ENCODE peak calls at places on chromosome 1, in ten cellular contexts. One of them, this sample, is unnamed.

GRCh38 chr1:8120693-8121260 is 94.7 kb upstream of the ERRFI1 start:
- DNase-seq in SK-N-SH: no peak
- DNase-seq in K562: no peak
- DNase-seq in GM12878: peak
- DNase-seq in suprapubic skin: no peak
- DNase-seq in HepG2: peak
- DNase-seq in sigmoid colon: no peak
- DNase-seq in esophagus muscularis mucosa: no peak
- DNase-seq in transverse colon: no peak
- DNase-seq in H1: no peak
- DNase-seq in this sample: peak

GRCh38 chr1:166848193-166848592 is 8.9 kb downstream of the POGK start:
- DNase-seq in suprapubic skin: no peak
- DNase-seq in esophagus muscularis mucosa: no peak
- DNase-seq in transverse colon: no peak
- DNase-seq in H1: no peak
- DNase-seq in sigmoid colon: no peak
- DNase-seq in K562: no peak
- DNase-seq in GM12878: no peak
- DNase-seq in HepG2: no peak
- DNase-seq in SK-N-SH: no peak
- DNase-seq in this sample: no peak

GRCh38 chr1:244057474-244058385 is 6.6 kb downstream of the ZBTB18 start:
- DNase-seq in transverse colon: no peak
- DNase-seq in SK-N-SH: no peak
- DNase-seq in GM12878: no peak
- DNase-seq in esophagus muscularis mucosa: no peak
- DNase-seq in sigmoid colon: no peak
- DNase-seq in H1: no peak
- DNase-seq in HepG2: no peak
- DNase-seq in suprapubic skin: no peak
- DNase-seq in K562: no peak
- DNase-seq in this sample: no peak

GRCh38 chr1:12294076-12294475 is 64.2 kb downstream of the VPS13D start:
- DNase-seq in esophagus muscularis mucosa: no peak
- DNase-seq in HepG2: no peak
- DNase-seq in sigmoid colon: no peak
- DNase-seq in transverse colon: no peak
- DNase-seq in K562: no peak
- DNase-seq in suprapubic skin: no peak
- DNase-seq in GM12878: no peak
- DNase-seq in SK-N-SH: no peak
- DNase-seq in H1: no peak
- DNase-seq in this sample: no peak

GRCh38 chr1:205335692-205336091 is 14.1 kb upstream of the NUAK2 start:
- DNase-seq in SK-N-SH: peak
- DNase-seq in transverse colon: peak
- DNase-seq in sigmoid colon: peak
- DNase-seq in K562: peak
- DNase-seq in H1: peak
- DNase-seq in esophagus muscularis mucosa: no peak
- DNase-seq in suprapubic skin: no peak
- DNase-seq in GM12878: no peak
- DNase-seq in HepG2: peak
- DNase-seq in this sample: peak

GRCh38 chr1:247440001-247440620 is 17.8 kb downstream of the OR2B11 start:
- DNase-seq in K562: no peak
- DNase-seq in SK-N-SH: no peak
- DNase-seq in HepG2: no peak
- DNase-seq in H1: no peak
- DNase-seq in GM12878: peak
- DNase-seq in suprapubic skin: no peak
- DNase-seq in transverse colon: no peak
- DNase-seq in esophagus muscularis mucosa: no peak
- DNase-seq in sigmoid colon: no peak
- DNase-seq in this sample: no peak

GRCh38 chr1:230205719-230206198 is 138.7 kb downstream of the GALNT2 start:
- DNase-seq in K562: peak
- DNase-seq in suprapubic skin: no peak
- DNase-seq in sigmoid colon: no peak
- DNase-seq in H1: no peak
- DNase-seq in transverse colon: no peak
- DNase-seq in HepG2: no peak
- DNase-seq in GM12878: no peak
- DNase-seq in esophagus muscularis mucosa: peak
- DNase-seq in SK-N-SH: no peak
- DNase-seq in this sample: peak

GRCh38 chr1:66048011-66048410 is 255.3 kb downstream of the PDE4B start:
- DNase-seq in transverse colon: no peak
- DNase-seq in HepG2: no peak
- DNase-seq in SK-N-SH: no peak
- DNase-seq in K562: no peak
- DNase-seq in GM12878: no peak
- DNase-seq in H1: no peak
- DNase-seq in suprapubic skin: no peak
- DNase-seq in esophagus muscularis mucosa: no peak
- DNase-seq in sigmoid colon: no peak
- DNase-seq in this sample: no peak

GRCh38 chr1:12282142-12282541 is 52.3 kb downstream of the VPS13D start:
- DNase-seq in K562: no peak
- DNase-seq in HepG2: no peak
- DNase-seq in transverse colon: no peak
- DNase-seq in GM12878: no peak
- DNase-seq in H1: no peak
- DNase-seq in suprapubic skin: no peak
- DNase-seq in SK-N-SH: no peak
- DNase-seq in sigmoid colon: no peak
- DNase-seq in esophagus muscularis mucosa: no peak
- DNase-seq in this sample: no peak

GRCh38 chr1:77825356-77825709 is 45.9 kb downstream of the MIGA1 start:
- DNase-seq in HepG2: peak
- DNase-seq in sigmoid colon: no peak
- DNase-seq in esophagus muscularis mucosa: no peak
- DNase-seq in K562: no peak
- DNase-seq in suprapubic skin: no peak
- DNase-seq in transverse colon: peak
- DNase-seq in SK-N-SH: no peak
- DNase-seq in H1: no peak
- DNase-seq in GM12878: peak
- DNase-seq in this sample: peak

GRCh38 chr1:177629526-177629925 is 340.3 kb downstream of the SEC16B start:
- DNase-seq in sigmoid colon: no peak
- DNase-seq in H1: no peak
- DNase-seq in SK-N-SH: no peak
- DNase-seq in GM12878: no peak
- DNase-seq in HepG2: no peak
- DNase-seq in K562: no peak
- DNase-seq in esophagus muscularis mucosa: no peak
- DNase-seq in suprapubic skin: no peak
- DNase-seq in transverse colon: no peak
- DNase-seq in this sample: no peak

GRCh38 chr1:27179373-27179772 is 24.4 kb upstream of the SLC9A1 start:
- DNase-seq in transverse colon: no peak
- DNase-seq in SK-N-SH: no peak
- DNase-seq in HepG2: no peak
- DNase-seq in H1: no peak
- DNase-seq in GM12878: no peak
- DNase-seq in esophagus muscularis mucosa: no peak
- DNase-seq in suprapubic skin: no peak
- DNase-seq in sigmoid colon: no peak
- DNase-seq in K562: no peak
- DNase-seq in this sample: no peak

GRCh38 chr1:22609291-22609690 is 27.1 kb upstream of the C1QA start:
- DNase-seq in K562: no peak
- DNase-seq in SK-N-SH: no peak
- DNase-seq in GM12878: no peak
- DNase-seq in suprapubic skin: no peak
- DNase-seq in transverse colon: no peak
- DNase-seq in sigmoid colon: no peak
- DNase-seq in H1: no peak
- DNase-seq in esophagus muscularis mucosa: no peak
- DNase-seq in HepG2: no peak
- DNase-seq in this sample: no peak

GRCh38 chr1:214966366-214966765 is 116.2 kb upstream of the KCNK2 start:
- DNase-seq in H1: no peak
- DNase-seq in sigmoid colon: no peak
- DNase-seq in HepG2: no peak
- DNase-seq in K562: no peak
- DNase-seq in suprapubic skin: no peak
- DNase-seq in esophagus muscularis mucosa: no peak
- DNase-seq in SK-N-SH: no peak
- DNase-seq in transverse colon: no peak
- DNase-seq in GM12878: no peak
- DNase-seq in this sample: no peak
- TF ChIP-seq EP300 in H1: no peak
- TF ChIP-seq EP300 in sigmoid colon: no peak
- TF ChIP-seq EP300 in HepG2: no peak
- TF ChIP-seq EP300 in K562: no peak
- TF ChIP-seq EP300 in suprapubic skin: no peak
- TF ChIP-seq EP300 in esophagus muscularis mucosa: no peak
- TF ChIP-seq EP300 in SK-N-SH: no peak
- TF ChIP-seq EP300 in transverse colon: no peak
- TF ChIP-seq EP300 in GM12878: no peak
- TF ChIP-seq EP300 in this sample: no peak

GRCh38 chr1:220700591-220701179 is 10.5 kb downstream of the C1orf115 start:
- DNase-seq in HepG2: no peak
- DNase-seq in esophagus muscularis mucosa: peak
- DNase-seq in H1: no peak
- DNase-seq in transverse colon: no peak
- DNase-seq in GM12878: no peak
- DNase-seq in suprapubic skin: no peak
- DNase-seq in sigmoid colon: no peak
- DNase-seq in SK-N-SH: no peak
- DNase-seq in K562: no peak
- DNase-seq in this sample: no peak
- TF ChIP-seq POLR2AphosphoS5 in HepG2: no peak
- TF ChIP-seq POLR2AphosphoS5 in esophagus muscularis mucosa: no peak
- TF ChIP-seq POLR2AphosphoS5 in H1: no peak
- TF ChIP-seq POLR2AphosphoS5 in transverse colon: no peak
- TF ChIP-seq POLR2AphosphoS5 in GM12878: no peak
- TF ChIP-seq POLR2AphosphoS5 in suprapubic skin: no peak
- TF ChIP-seq POLR2AphosphoS5 in sigmoid colon: no peak
- TF ChIP-seq POLR2AphosphoS5 in SK-N-SH: no peak
- TF ChIP-seq POLR2AphosphoS5 in K562: no peak
- TF ChIP-seq POLR2AphosphoS5 in this sample: no peak

DNA sequence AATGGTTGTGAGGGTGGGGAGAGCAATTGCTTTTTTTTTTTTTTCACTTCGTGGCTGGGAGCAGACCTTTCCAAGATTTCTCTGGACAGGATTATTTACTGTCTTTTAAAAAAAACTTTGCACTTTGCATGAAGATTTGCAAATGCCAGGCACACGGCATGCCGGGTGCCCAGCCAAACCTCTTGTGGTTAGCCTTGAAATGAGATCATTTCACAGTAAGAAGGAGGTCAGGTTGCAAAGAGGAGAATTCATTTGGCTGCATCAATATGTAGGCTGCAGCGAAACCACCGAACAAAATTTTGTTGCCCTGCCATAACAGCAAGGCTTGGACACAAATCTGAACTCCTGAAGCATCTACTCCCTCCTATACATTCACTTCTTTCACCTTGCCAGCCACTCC is 36.5 kb upstream of the KCND3 start:
- DNase-seq in transverse colon: no peak
- DNase-seq in SK-N-SH: no peak
- DNase-seq in suprapubic skin: no peak
- DNase-seq in esophagus muscularis mucosa: no peak
- DNase-seq in GM12878: no peak
- DNase-seq in K562: no peak
- DNase-seq in H1: no peak
- DNase-seq in sigmoid colon: no peak
- DNase-seq in HepG2: no peak
- DNase-seq in this sample: no peak
- TF ChIP-seq CTCF in transverse colon: no peak
- TF ChIP-seq CTCF in SK-N-SH: no peak
- TF ChIP-seq CTCF in suprapubic skin: no peak
- TF ChIP-seq CTCF in esophagus muscularis mucosa: no peak
- TF ChIP-seq CTCF in GM12878: no peak
- TF ChIP-seq CTCF in K562: no peak
- TF ChIP-seq CTCF in H1: no peak
- TF ChIP-seq CTCF in sigmoid colon: no peak
- TF ChIP-seq CTCF in HepG2: no peak
- TF ChIP-seq CTCF in this sample: no peak

GRCh38 chr1:19257178-19257914 is 5.7 kb downstream of the MRTO4 start:
- DNase-seq in sigmoid colon: no peak
- DNase-seq in H1: no peak
- DNase-seq in esophagus muscularis mucosa: no peak
- DNase-seq in HepG2: no peak
- DNase-seq in suprapubic skin: no peak
- DNase-seq in transverse colon: no peak
- DNase-seq in GM12878: no peak
- DNase-seq in SK-N-SH: no peak
- DNase-seq in K562: no peak
- DNase-seq in this sample: no peak
- TF ChIP-seq EP300 in sigmoid colon: no peak
- TF ChIP-seq EP300 in H1: no peak
- TF ChIP-seq EP300 in esophagus muscularis mucosa: no peak
- TF ChIP-seq EP300 in HepG2: no peak
- TF ChIP-seq EP300 in suprapubic skin: no peak
- TF ChIP-seq EP300 in transverse colon: no peak
- TF ChIP-seq EP300 in GM12878: no peak
- TF ChIP-seq EP300 in SK-N-SH: no peak
- TF ChIP-seq EP300 in K562: no peak
- TF ChIP-seq EP300 in this sample: no peak

DNA sequence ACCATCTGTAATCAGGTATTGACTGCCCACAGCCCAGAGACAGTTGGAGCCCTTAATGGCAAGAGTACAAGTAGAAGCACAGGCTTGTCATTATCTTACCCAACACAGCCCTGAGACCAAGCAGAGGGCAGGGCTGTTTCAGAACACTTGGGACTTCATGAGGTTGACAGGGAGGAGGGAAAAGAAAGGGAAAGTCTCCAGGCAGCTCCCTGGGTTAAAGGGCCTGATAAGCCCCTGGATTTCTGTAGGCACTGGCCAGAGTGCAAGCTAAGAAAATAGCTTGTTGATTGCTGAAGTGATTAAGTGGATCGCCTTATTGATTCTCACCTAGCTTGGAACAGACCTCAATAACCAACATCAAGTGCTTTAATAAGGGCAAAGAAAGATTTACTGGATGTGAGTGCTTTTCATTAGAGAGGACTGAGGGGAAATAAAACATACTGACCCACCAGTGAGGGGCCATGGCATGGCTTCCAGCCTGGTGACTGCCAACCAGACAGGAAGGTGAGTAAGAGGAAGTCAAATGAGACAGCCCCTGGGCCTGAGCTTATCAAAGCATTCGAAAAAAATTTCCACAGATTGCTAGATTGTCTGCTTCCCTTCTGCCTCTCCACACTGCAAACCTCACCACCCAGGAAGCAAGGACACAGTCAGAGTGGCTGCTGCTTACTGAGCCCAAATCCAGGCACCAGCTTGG is 121.4 kb upstream of the NFIA start:
- DNase-seq in GM12878: no peak
- DNase-seq in transverse colon: no peak
- DNase-seq in SK-N-SH: no peak
- DNase-seq in H1: no peak
- DNase-seq in suprapubic skin: no peak
- DNase-seq in esophagus muscularis mucosa: no peak
- DNase-seq in HepG2: no peak
- DNase-seq in K562: peak
- DNase-seq in sigmoid colon: no peak
- DNase-seq in this sample: no peak
- TF ChIP-seq POLR2AphosphoS5 in GM12878: no peak
- TF ChIP-seq POLR2AphosphoS5 in transverse colon: no peak
- TF ChIP-seq POLR2AphosphoS5 in SK-N-SH: no peak
- TF ChIP-seq POLR2AphosphoS5 in H1: no peak
- TF ChIP-seq POLR2AphosphoS5 in suprapubic skin: no peak
- TF ChIP-seq POLR2AphosphoS5 in esophagus muscularis mucosa: no peak
- TF ChIP-seq POLR2AphosphoS5 in HepG2: no peak
- TF ChIP-seq POLR2AphosphoS5 in K562: no peak
- TF ChIP-seq POLR2AphosphoS5 in sigmoid colon: no peak
- TF ChIP-seq POLR2AphosphoS5 in this sample: no peak